ENCODE peak calls at places on chromosome 16, in six cellular contexts. O is H1, L is H9, N is IMR-90, G is mesenchymal stem cell, X is trophoblast cell. C is an unnamed sample.

GRCh38 chr16:86614699-86615098 is 36.4 kb downstream of the FOXL1 start:
- DNase-seq in X (no peak), G (no peak), N (no peak), O (no peak), L (no peak), C (no peak)

GRCh38 chr16:58579587-58579986 is 50.0 kb downstream of the CNOT1 start:
- DNase-seq in N (no peak), O (no peak), X (no peak), G (no peak), L (no peak), C (no peak)

GRCh38 chr16:70573451-70574121 is 50.0 kb downstream of the SF3B3 start:
- DNase-seq in X (no peak), G (peak), L (no peak), O (no peak), N (peak), C (no peak)

GRCh38 chr16:6492742-6493141 is 839.9 kb upstream of the RBFOX1 start:
- DNase-seq in N (no peak), O (no peak), L (no peak), G (no peak), X (no peak), C (no peak)

GRCh38 chr16:81526199-81526598 is 81.6 kb downstream of the CMIP start:
- DNase-seq in G (no peak), L (no peak), O (no peak), X (no peak), N (peak), C (no peak)

GRCh38 chr16:75703341-75703740 is 2.1 kb upstream of the DUXB start:
- DNase-seq in N (peak), G (peak), X (no peak), O (no peak), L (no peak), C (no peak)

GRCh38 chr16:54026456-54026855 is 260.1 kb downstream of the IRX3 start:
- DNase-seq in X (no peak), N (peak), L (no peak), G (no peak), O (no peak), C (no peak)

GRCh38 chr16:22348296-22348695 is 26.1 kb downstream of the CDR2 start:
- DNase-seq in L (no peak), O (no peak), G (no peak), X (peak), N (no peak), C (no peak)

GRCh38 chr16:73036074-73036826 is 11.7 kb downstream of the ZFHX3 start:
- DNase-seq in X (no peak), L (peak), O (no peak), N (no peak), G (peak), C (peak)

GRCh38 chr16:80971814-80972213 is 34.9 kb downstream of the CMC2 start:
- DNase-seq in N (no peak), X (no peak), L (no peak), G (no peak), O (no peak), C (no peak)

GRCh38 chr16:68643847-68644246 is 1.3 kb upstream of the CDH3 start:
- DNase-seq in G (no peak), L (no peak), N (no peak), X (no peak), O (peak), C (no peak)

GRCh38 chr16:12484987-12485386 is 318.7 kb downstream of the CPPED1 start:
- DNase-seq in O (no peak), G (no peak), N (no peak), X (no peak), L (no peak), C (no peak)

GRCh38 chr16:4139968-4140367 is 23.7 kb upstream of the ADCY9 start:
- DNase-seq in N (no peak), X (no peak), G (no peak), L (no peak), O (no peak), C (no peak)

GRCh38 chr16:4138735-4139134 is 22.5 kb upstream of the ADCY9 start:
- DNase-seq in G (no peak), O (no peak), L (no peak), X (no peak), N (no peak), C (no peak)

GRCh38 chr16:4140652-4141051 is 24.4 kb upstream of the ADCY9 start:
- DNase-seq in N (peak), L (no peak), X (no peak), G (peak), O (no peak), C (no peak)

GRCh38 chr16:4142268-4142667 is 26.0 kb upstream of the ADCY9 start:
- DNase-seq in N (no peak), O (no peak), X (no peak), G (no peak), L (no peak), C (no peak)

DNA sequence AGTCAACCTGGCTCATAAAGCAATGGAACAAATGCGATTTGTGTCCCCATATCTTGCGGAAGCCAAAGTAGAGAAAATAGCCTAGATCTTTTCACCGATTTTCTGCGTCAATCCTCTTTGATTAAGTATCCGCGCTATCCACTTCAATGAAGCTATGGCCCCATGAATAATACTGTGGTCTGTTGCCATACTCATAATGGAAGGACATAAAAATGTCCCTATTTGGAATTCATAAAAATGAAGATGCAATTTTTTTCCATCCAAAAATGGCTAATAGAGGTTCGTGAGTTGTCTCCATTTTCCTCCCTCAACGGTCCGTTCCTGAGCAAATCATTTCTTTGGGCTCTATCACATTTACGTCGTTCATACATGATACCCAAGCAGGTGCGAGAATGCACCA is 25.4 kb upstream of the ADCY9 start:
- DNase-seq in O (no peak), G (no peak), X (no peak), L (no peak), N (no peak), C (no peak)
- H4K91ac ChIP-seq in O (no peak), G (peak), X (peak), L (no peak), N (no peak), C (no peak)

DNA sequence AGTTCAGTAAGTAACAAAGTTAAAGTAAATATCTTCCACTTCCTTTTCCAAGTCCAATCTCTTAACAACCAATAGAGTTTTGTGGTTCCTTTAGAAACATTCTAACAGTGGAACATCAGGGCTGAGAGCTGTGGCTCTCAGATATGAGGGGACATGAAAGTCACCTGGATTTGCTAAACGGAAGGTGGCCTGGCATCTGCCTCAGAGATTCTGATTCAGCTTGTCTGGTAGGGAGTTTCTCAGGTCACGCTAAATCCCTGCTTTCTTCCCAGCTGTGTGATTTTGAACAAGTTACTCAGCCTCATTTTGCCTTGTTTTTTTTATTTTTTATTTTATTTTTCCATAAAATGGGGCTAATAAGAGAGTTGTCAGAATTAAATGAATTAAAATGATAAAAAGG is 411.0 kb upstream of the CDH11 start:
- DNase-seq in N (no peak), L (no peak), O (no peak), X (no peak), G (no peak), C (no peak)
- H2AFZ ChIP-seq in N (no peak), L (no peak), O (no peak), X (no peak), G (no peak), C (no peak)

GRCh38 chr16:31767267-31767666 is 106.3 kb upstream of the ZNF267 start:
- DNase-seq in G (no peak), N (no peak), X (no peak), L (no peak), O (no peak), C (no peak)
- H4K91ac ChIP-seq in G (no peak), N (no peak), X (no peak), L (no peak), O (no peak), C (no peak)

GRCh38 chr16:27199235-27199586 is 4.1 kb upstream of the KDM8 start:
- DNase-seq in G (no peak), L (no peak), N (no peak), X (no peak), O (no peak), C (no peak)
- H2AFZ ChIP-seq in G (no peak), L (no peak), N (no peak), X (no peak), O (no peak), C (peak)

GRCh38 chr16:88841521-88842307 is 15.0 kb downstream of the GALNS start:
- DNase-seq in N (no peak), X (no peak), G (no peak), L (no peak), O (no peak), C (no peak)

GRCh38 chr16:88843256-88843655 is 13.5 kb downstream of the GALNS start:
- DNase-seq in G (no peak), N (no peak), O (no peak), L (no peak), X (no peak), C (no peak)

GRCh38 chr16:88844412-88845118 is 12.2 kb downstream of the GALNS start:
- DNase-seq in X (no peak), O (no peak), L (peak), G (no peak), N (no peak), C (no peak)

GRCh38 chr16:88842308-88842756 is 14.4 kb downstream of the GALNS start:
- DNase-seq in L (no peak), G (no peak), O (no peak), X (no peak), N (no peak), C (no peak)

GRCh38 chr16:88842806-88843205 is 13.9 kb downstream of the GALNS start:
- DNase-seq in N (no peak), X (no peak), L (no peak), O (no peak), G (no peak), C (no peak)
- H4K91ac ChIP-seq in N (no peak), X (no peak), L (no peak), O (no peak), G (no peak), C (no peak)

GRCh38 chr16:719815-720506 is 985 bp upstream of the ANTKMT start:
- DNase-seq in G (peak), L (no peak), O (no peak), X (no peak), N (no peak), C (no peak)
- H2AFZ ChIP-seq in G (no peak), L (no peak), O (no peak), X (peak), N (peak), C (no peak)

GRCh38 chr16:83666449-83666848 is 141.3 kb upstream of the HSBP1 start:
- DNase-seq in G (no peak), N (no peak), X (no peak), L (no peak), O (no peak), C (no peak)

GRCh38 chr16:83660282-83660681 is 147.5 kb upstream of the HSBP1 start:
- DNase-seq in G (no peak), O (no peak), N (no peak), X (no peak), L (no peak), C (no peak)

GRCh38 chr16:83661656-83662055 is 146.1 kb upstream of the HSBP1 start:
- DNase-seq in O (no peak), G (no peak), X (no peak), N (no peak), L (no peak), C (no peak)
- H4K91ac ChIP-seq in O (no peak), G (no peak), X (no peak), N (no peak), L (no peak), C (no peak)